ENCODE peak calls at places on chromosomes 11 and 22, in ten cellular contexts. One of them, this sample, is unnamed.

GRCh38 chr11:108959874-108960273 is 295.0 kb downstream of the DDX10 start:
- DNase-seq in activated T-cell treated with anti-CD3 and anti-CD28 coated beads, Interleukin-2, amount 50 U/mL, for 1 hour: no peak
- DNase-seq in adipocyte: no peak
- DNase-seq in fibroblast of lung: no peak
- DNase-seq in HT1080: no peak
- DNase-seq in AML-193: no peak
- DNase-seq in activated T-helper 9 cell treated with anti-CD3 and anti-CD28 coated beads, Interleukin-2, amount 50 U/mL, for 16 hours: no peak
- DNase-seq in ureter: no peak
- DNase-seq in anterior cingulate cortex: no peak
- DNase-seq in pons: no peak
- DNase-seq in this sample: no peak

GRCh38 chr11:62577046-62577708 is 3.5 kb upstream of the EEF1G start:
- DNase-seq in adipocyte: no peak
- DNase-seq in HT1080: no peak
- DNase-seq in activated T-helper 9 cell treated with anti-CD3 and anti-CD28 coated beads, Interleukin-2, amount 50 U/mL, for 16 hours: no peak
- DNase-seq in AML-193: no peak
- DNase-seq in activated T-cell treated with anti-CD3 and anti-CD28 coated beads, Interleukin-2, amount 50 U/mL, for 1 hour: no peak
- DNase-seq in ureter: no peak
- DNase-seq in fibroblast of lung: no peak
- DNase-seq in anterior cingulate cortex: no peak
- DNase-seq in pons: no peak
- DNase-seq in this sample: no peak

GRCh38 chr11:78840190-78840589 is 265.5 kb upstream of the NARS2 start:
- DNase-seq in anterior cingulate cortex: no peak
- DNase-seq in ureter: no peak
- DNase-seq in HT1080: no peak
- DNase-seq in AML-193: no peak
- DNase-seq in fibroblast of lung: peak; percentile 54
- DNase-seq in activated T-cell treated with anti-CD3 and anti-CD28 coated beads, Interleukin-2, amount 50 U/mL, for 1 hour: no peak
- DNase-seq in pons: no peak
- DNase-seq in adipocyte: peak; percentile 90
- DNase-seq in activated T-helper 9 cell treated with anti-CD3 and anti-CD28 coated beads, Interleukin-2, amount 50 U/mL, for 16 hours: no peak
- DNase-seq in this sample: no peak

GRCh38 chr11:9787981-9788521 is 124.2 kb downstream of the SWAP70 start:
- DNase-seq in anterior cingulate cortex: no peak
- DNase-seq in ureter: no peak
- DNase-seq in activated T-cell treated with anti-CD3 and anti-CD28 coated beads, Interleukin-2, amount 50 U/mL, for 1 hour: no peak
- DNase-seq in fibroblast of lung: peak; percentile 98
- DNase-seq in pons: no peak
- DNase-seq in HT1080: peak; percentile 60
- DNase-seq in activated T-helper 9 cell treated with anti-CD3 and anti-CD28 coated beads, Interleukin-2, amount 50 U/mL, for 16 hours: no peak
- DNase-seq in adipocyte: peak; percentile 87
- DNase-seq in AML-193: peak; percentile 34
- DNase-seq in this sample: no peak

GRCh38 chr11:115497303-115497702 is 6.9 kb downstream of the CADM1 start:
- DNase-seq in fibroblast of lung: peak; percentile 71
- DNase-seq in ureter: no peak
- DNase-seq in activated T-helper 9 cell treated with anti-CD3 and anti-CD28 coated beads, Interleukin-2, amount 50 U/mL, for 16 hours: no peak
- DNase-seq in activated T-cell treated with anti-CD3 and anti-CD28 coated beads, Interleukin-2, amount 50 U/mL, for 1 hour: no peak
- DNase-seq in anterior cingulate cortex: no peak
- DNase-seq in pons: peak; percentile 25
- DNase-seq in HT1080: no peak
- DNase-seq in adipocyte: no peak
- DNase-seq in AML-193: no peak
- DNase-seq in this sample: no peak

GRCh38 chr11:45489281-45489906 is 176.0 kb downstream of the CHST1 start:
- DNase-seq in activated T-helper 9 cell treated with anti-CD3 and anti-CD28 coated beads, Interleukin-2, amount 50 U/mL, for 16 hours: no peak
- DNase-seq in pons: no peak
- DNase-seq in AML-193: no peak
- DNase-seq in ureter: no peak
- DNase-seq in fibroblast of lung: no peak
- DNase-seq in activated T-cell treated with anti-CD3 and anti-CD28 coated beads, Interleukin-2, amount 50 U/mL, for 1 hour: no peak
- DNase-seq in adipocyte: no peak
- DNase-seq in HT1080: no peak
- DNase-seq in anterior cingulate cortex: no peak
- DNase-seq in this sample: no peak

GRCh38 chr11:26947379-26947844 is 46.5 kb upstream of the FIBIN start:
- DNase-seq in activated T-cell treated with anti-CD3 and anti-CD28 coated beads, Interleukin-2, amount 50 U/mL, for 1 hour: no peak
- DNase-seq in HT1080: peak; percentile 81
- DNase-seq in activated T-helper 9 cell treated with anti-CD3 and anti-CD28 coated beads, Interleukin-2, amount 50 U/mL, for 16 hours: no peak
- DNase-seq in adipocyte: peak; percentile 98
- DNase-seq in pons: no peak
- DNase-seq in fibroblast of lung: peak; percentile 100
- DNase-seq in anterior cingulate cortex: no peak
- DNase-seq in AML-193: no peak
- DNase-seq in ureter: peak; percentile 55
- DNase-seq in this sample: no peak

GRCh38 chr22:49869855-49870712 is 16.4 kb downstream of the ZBED4 start:
- DNase-seq in AML-193: no peak
- DNase-seq in activated T-helper 9 cell treated with anti-CD3 and anti-CD28 coated beads, Interleukin-2, amount 50 U/mL, for 16 hours: no peak
- DNase-seq in ureter: no peak
- DNase-seq in HT1080: no peak
- DNase-seq in anterior cingulate cortex: no peak
- DNase-seq in fibroblast of lung: peak; percentile 15
- DNase-seq in activated T-cell treated with anti-CD3 and anti-CD28 coated beads, Interleukin-2, amount 50 U/mL, for 1 hour: no peak
- DNase-seq in pons: no peak
- DNase-seq in adipocyte: no peak
- DNase-seq in this sample: no peak

GRCh38 chr11:102568851-102569250 is 38.3 kb upstream of the MMP7 start:
- DNase-seq in fibroblast of lung: no peak
- DNase-seq in AML-193: no peak
- DNase-seq in activated T-helper 9 cell treated with anti-CD3 and anti-CD28 coated beads, Interleukin-2, amount 50 U/mL, for 16 hours: no peak
- DNase-seq in adipocyte: no peak
- DNase-seq in ureter: no peak
- DNase-seq in anterior cingulate cortex: no peak
- DNase-seq in HT1080: no peak
- DNase-seq in activated T-cell treated with anti-CD3 and anti-CD28 coated beads, Interleukin-2, amount 50 U/mL, for 1 hour: no peak
- DNase-seq in pons: no peak
- DNase-seq in this sample: no peak

GRCh38 chr22:19044381-19044780 is 77.8 kb downstream of the DGCR2 start:
- DNase-seq in HT1080: no peak
- DNase-seq in anterior cingulate cortex: no peak
- DNase-seq in activated T-cell treated with anti-CD3 and anti-CD28 coated beads, Interleukin-2, amount 50 U/mL, for 1 hour: no peak
- DNase-seq in ureter: no peak
- DNase-seq in fibroblast of lung: no peak
- DNase-seq in adipocyte: no peak
- DNase-seq in activated T-helper 9 cell treated with anti-CD3 and anti-CD28 coated beads, Interleukin-2, amount 50 U/mL, for 16 hours: no peak
- DNase-seq in AML-193: no peak
- DNase-seq in pons: no peak
- DNase-seq in this sample: no peak

GRCh38 chr22:41094036-41094435 is 1.6 kb downstream of the EP300 start:
- DNase-seq in AML-193: peak; percentile 40
- DNase-seq in activated T-helper 9 cell treated with anti-CD3 and anti-CD28 coated beads, Interleukin-2, amount 50 U/mL, for 16 hours: no peak
- DNase-seq in adipocyte: peak; percentile 58
- DNase-seq in anterior cingulate cortex: no peak
- DNase-seq in ureter: no peak
- DNase-seq in activated T-cell treated with anti-CD3 and anti-CD28 coated beads, Interleukin-2, amount 50 U/mL, for 1 hour: no peak
- DNase-seq in fibroblast of lung: peak; percentile 46
- DNase-seq in HT1080: peak; percentile 21
- DNase-seq in pons: peak; percentile 59
- DNase-seq in this sample: no peak

This sample was measured in CD4-positive, alpha-beta T cell.